ENCODE peak calls at places on chromosomes 16 and 17, in ten cellular contexts. One of them, this sample, is unnamed.

GRCh38 chr17:77782611-77783010 is 175.9 kb upstream of the TNRC6C start:
- DNase-seq in brain microvascular endothelial cell: no peak
- DNase-seq in left ventricle myocardium inferior: no peak
- DNase-seq in gastrocnemius medialis: no peak
- DNase-seq in tibial artery: no peak
- DNase-seq in mammary epithelial cell: no peak
- DNase-seq in GM23338: no peak
- DNase-seq in endodermal cell: no peak
- DNase-seq in AG04450: no peak
- DNase-seq in breast epithelium: no peak
- DNase-seq in this sample: no peak

GRCh38 chr17:69909389-69909788 is 165.6 kb upstream of the KCNJ16 start:
- DNase-seq in brain microvascular endothelial cell: no peak
- DNase-seq in left ventricle myocardium inferior: no peak
- DNase-seq in gastrocnemius medialis: no peak
- DNase-seq in tibial artery: no peak
- DNase-seq in mammary epithelial cell: peak; percentile 32
- DNase-seq in GM23338: no peak
- DNase-seq in endodermal cell: no peak
- DNase-seq in AG04450: no peak
- DNase-seq in breast epithelium: no peak
- DNase-seq in this sample: no peak

GRCh38 chr16:50441758-50442157 is 73.0 kb upstream of the BRD7 start:
- DNase-seq in brain microvascular endothelial cell: no peak
- DNase-seq in left ventricle myocardium inferior: no peak
- DNase-seq in gastrocnemius medialis: no peak
- DNase-seq in tibial artery: no peak
- DNase-seq in mammary epithelial cell: no peak
- DNase-seq in GM23338: peak; percentile 41
- DNase-seq in endodermal cell: no peak
- DNase-seq in AG04450: no peak
- DNase-seq in breast epithelium: no peak
- DNase-seq in this sample: peak; percentile 28

GRCh38 chr16:84851192-84852127 is 31.7 kb downstream of the CRISPLD2 start:
- DNase-seq in brain microvascular endothelial cell: peak; percentile 97
- DNase-seq in left ventricle myocardium inferior: no peak
- DNase-seq in gastrocnemius medialis: no peak
- DNase-seq in tibial artery: peak; percentile 78
- DNase-seq in mammary epithelial cell: peak; percentile 93
- DNase-seq in GM23338: no peak
- DNase-seq in endodermal cell: no peak
- DNase-seq in AG04450: peak; percentile 81
- DNase-seq in breast epithelium: peak; percentile 69
- DNase-seq in this sample: no peak

GRCh38 chr17:19409509-19409908 is 1.5 kb upstream of the RNF112 start:
- DNase-seq in brain microvascular endothelial cell: peak; percentile 60
- DNase-seq in left ventricle myocardium inferior: no peak
- DNase-seq in gastrocnemius medialis: no peak
- DNase-seq in tibial artery: no peak
- DNase-seq in mammary epithelial cell: peak; percentile 93
- DNase-seq in GM23338: no peak
- DNase-seq in endodermal cell: no peak
- DNase-seq in AG04450: peak; percentile 74
- DNase-seq in breast epithelium: no peak
- DNase-seq in this sample: no peak

GRCh38 chr17:81810892-81811704 is 7.1 kb downstream of the GCGR start:
- DNase-seq in brain microvascular endothelial cell: no peak
- DNase-seq in left ventricle myocardium inferior: no peak
- DNase-seq in gastrocnemius medialis: no peak
- DNase-seq in tibial artery: no peak
- DNase-seq in mammary epithelial cell: no peak
- DNase-seq in GM23338: no peak
- DNase-seq in endodermal cell: no peak
- DNase-seq in AG04450: no peak
- DNase-seq in breast epithelium: no peak
- DNase-seq in this sample: no peak

GRCh38 chr16:85172465-85173071 is 60.3 kb upstream of the CIBAR2 start:
- DNase-seq in brain microvascular endothelial cell: no peak
- DNase-seq in left ventricle myocardium inferior: no peak
- DNase-seq in gastrocnemius medialis: no peak
- DNase-seq in tibial artery: no peak
- DNase-seq in mammary epithelial cell: no peak
- DNase-seq in GM23338: peak; percentile 78
- DNase-seq in endodermal cell: peak; percentile 86
- DNase-seq in AG04450: no peak
- DNase-seq in breast epithelium: no peak
- DNase-seq in this sample: no peak

GRCh38 chr17:34892864-34893263 is 68.4 kb downstream of the CCT6B start:
- DNase-seq in brain microvascular endothelial cell: no peak
- DNase-seq in left ventricle myocardium inferior: no peak
- DNase-seq in gastrocnemius medialis: no peak
- DNase-seq in tibial artery: no peak
- DNase-seq in mammary epithelial cell: no peak
- DNase-seq in GM23338: peak; percentile 73
- DNase-seq in endodermal cell: peak; percentile 91
- DNase-seq in AG04450: no peak
- DNase-seq in breast epithelium: no peak
- DNase-seq in this sample: no peak

GRCh38 chr17:4565209-4566141 is 5.1 kb upstream of the GGT6 start:
- DNase-seq in brain microvascular endothelial cell: peak; percentile 65
- DNase-seq in left ventricle myocardium inferior: peak; percentile 51
- DNase-seq in gastrocnemius medialis: peak; percentile 62
- DNase-seq in tibial artery: peak; percentile 72
- DNase-seq in mammary epithelial cell: peak; percentile 61
- DNase-seq in GM23338: peak; percentile 95
- DNase-seq in endodermal cell: peak; percentile 90
- DNase-seq in AG04450: peak; percentile 38
- DNase-seq in breast epithelium: peak; percentile 45
- DNase-seq in this sample: no peak

GRCh38 chr17:4560837-4561241 is 462 bp upstream of the GGT6 start:
- DNase-seq in brain microvascular endothelial cell: no peak
- DNase-seq in left ventricle myocardium inferior: no peak
- DNase-seq in gastrocnemius medialis: no peak
- DNase-seq in tibial artery: no peak
- DNase-seq in mammary epithelial cell: no peak
- DNase-seq in GM23338: peak; percentile 69
- DNase-seq in endodermal cell: peak; percentile 83
- DNase-seq in AG04450: no peak
- DNase-seq in breast epithelium: no peak
- DNase-seq in this sample: no peak

GRCh38 chr17:4559139-4559791 is 1.1 kb downstream of the GGT6 start:
- DNase-seq in brain microvascular endothelial cell: no peak
- DNase-seq in left ventricle myocardium inferior: no peak
- DNase-seq in gastrocnemius medialis: no peak
- DNase-seq in tibial artery: no peak
- DNase-seq in mammary epithelial cell: no peak
- DNase-seq in GM23338: no peak
- DNase-seq in endodermal cell: no peak
- DNase-seq in AG04450: no peak
- DNase-seq in breast epithelium: no peak
- DNase-seq in this sample: no peak

GRCh38 chr17:4559851-4560820 is at the start of gene GGT6:
- DNase-seq in brain microvascular endothelial cell: no peak
- DNase-seq in left ventricle myocardium inferior: no peak
- DNase-seq in gastrocnemius medialis: no peak
- DNase-seq in tibial artery: no peak
- DNase-seq in mammary epithelial cell: no peak
- DNase-seq in GM23338: no peak
- DNase-seq in endodermal cell: no peak
- DNase-seq in AG04450: no peak
- DNase-seq in breast epithelium: peak; percentile 87
- DNase-seq in this sample: no peak

GRCh38 chr17:4562000-4562969 is 1.9 kb upstream of the GGT6 start:
- DNase-seq in brain microvascular endothelial cell: no peak
- DNase-seq in left ventricle myocardium inferior: no peak
- DNase-seq in gastrocnemius medialis: no peak
- DNase-seq in tibial artery: no peak
- DNase-seq in mammary epithelial cell: no peak
- DNase-seq in GM23338: no peak
- DNase-seq in endodermal cell: no peak
- DNase-seq in AG04450: no peak
- DNase-seq in breast epithelium: no peak
- DNase-seq in this sample: no peak
- H3K4me3 ChIP-seq in brain microvascular endothelial cell: no peak overlapping the region
- H3K4me3 ChIP-seq in left ventricle myocardium inferior: no peak overlapping the region
- H3K4me3 ChIP-seq in gastrocnemius medialis: no peak overlapping the region
- H3K4me3 ChIP-seq in tibial artery: peak overlapping the region; percentile 17
- H3K4me3 ChIP-seq in mammary epithelial cell: no peak overlapping the region
- H3K4me3 ChIP-seq in GM23338: no peak overlapping the region
- H3K4me3 ChIP-seq in endodermal cell: no peak overlapping the region
- H3K4me3 ChIP-seq in AG04450: no peak overlapping the region
- H3K4me3 ChIP-seq in breast epithelium: peak overlapping the region; percentile 14
- H3K4me3 ChIP-seq in this sample: peak overlapping the region; percentile 5

GRCh38 chr16:55502801-55503366 is 6.0 kb upstream of the LPCAT2 start:
- DNase-seq in brain microvascular endothelial cell: peak; percentile 64
- DNase-seq in left ventricle myocardium inferior: peak; percentile 93
- DNase-seq in gastrocnemius medialis: peak; percentile 57
- DNase-seq in tibial artery: peak; percentile 92
- DNase-seq in mammary epithelial cell: no peak
- DNase-seq in GM23338: peak; percentile 49
- DNase-seq in endodermal cell: peak; percentile 43
- DNase-seq in AG04450: peak; percentile 91
- DNase-seq in breast epithelium: peak; percentile 68
- DNase-seq in this sample: peak; percentile 82
- TF ChIP-seq CTCF in brain microvascular endothelial cell: no peak
- TF ChIP-seq CTCF in left ventricle myocardium inferior: peak; percentile 36
- TF ChIP-seq CTCF in gastrocnemius medialis: no peak
- TF ChIP-seq CTCF in tibial artery: no peak
- TF ChIP-seq CTCF in mammary epithelial cell: no peak
- TF ChIP-seq CTCF in GM23338: no peak
- TF ChIP-seq CTCF in endodermal cell: no peak
- TF ChIP-seq CTCF in AG04450: peak; percentile 30
- TF ChIP-seq CTCF in breast epithelium: no peak
- TF ChIP-seq CTCF in this sample: no peak

GRCh38 chr17:80375186-80375585 is 39.8 kb upstream of the ENDOV start:
- DNase-seq in brain microvascular endothelial cell: no peak
- DNase-seq in left ventricle myocardium inferior: no peak
- DNase-seq in gastrocnemius medialis: no peak
- DNase-seq in tibial artery: no peak
- DNase-seq in mammary epithelial cell: no peak
- DNase-seq in GM23338: no peak
- DNase-seq in endodermal cell: no peak
- DNase-seq in AG04450: no peak
- DNase-seq in breast epithelium: no peak
- DNase-seq in this sample: no peak

GRCh38 chr17:80380068-80381061 is 34.6 kb upstream of the ENDOV start:
- DNase-seq in brain microvascular endothelial cell: no peak
- DNase-seq in left ventricle myocardium inferior: no peak
- DNase-seq in gastrocnemius medialis: no peak
- DNase-seq in tibial artery: no peak
- DNase-seq in mammary epithelial cell: no peak
- DNase-seq in GM23338: no peak
- DNase-seq in endodermal cell: no peak
- DNase-seq in AG04450: no peak
- DNase-seq in breast epithelium: no peak
- DNase-seq in this sample: no peak

GRCh38 chr17:80376531-80376930 is 38.4 kb upstream of the ENDOV start:
- DNase-seq in brain microvascular endothelial cell: no peak
- DNase-seq in left ventricle myocardium inferior: no peak
- DNase-seq in gastrocnemius medialis: no peak
- DNase-seq in tibial artery: peak; percentile 40
- DNase-seq in mammary epithelial cell: no peak
- DNase-seq in GM23338: no peak
- DNase-seq in endodermal cell: peak; percentile 87
- DNase-seq in AG04450: no peak
- DNase-seq in breast epithelium: no peak
- DNase-seq in this sample: no peak

GRCh38 chr17:80379348-80379747 is 35.6 kb upstream of the ENDOV start:
- DNase-seq in brain microvascular endothelial cell: no peak
- DNase-seq in left ventricle myocardium inferior: no peak
- DNase-seq in gastrocnemius medialis: no peak
- DNase-seq in tibial artery: no peak
- DNase-seq in mammary epithelial cell: no peak
- DNase-seq in GM23338: no peak
- DNase-seq in endodermal cell: no peak
- DNase-seq in AG04450: no peak
- DNase-seq in breast epithelium: no peak
- DNase-seq in this sample: no peak

DNA sequence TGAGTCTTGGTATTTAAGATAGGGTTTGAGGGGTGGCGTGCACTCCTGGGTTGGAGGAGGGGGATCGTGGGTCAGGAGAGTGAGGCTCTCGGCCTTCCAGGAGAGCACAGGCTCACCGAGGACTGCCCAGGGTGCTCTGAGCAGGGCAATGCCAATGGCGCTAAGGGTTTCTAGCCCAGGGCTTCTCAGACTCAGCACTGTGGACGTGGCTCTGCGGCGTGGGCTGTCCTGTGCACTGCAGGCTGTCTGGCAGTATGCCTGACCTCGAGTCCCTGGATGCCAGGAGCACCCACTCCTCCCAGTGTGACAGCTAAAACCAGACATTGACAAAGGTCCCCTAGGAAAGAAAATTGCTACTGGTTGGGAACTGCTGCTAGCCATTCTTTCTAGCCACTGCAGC is 37.2 kb upstream of the ENDOV start:
- DNase-seq in brain microvascular endothelial cell: no peak
- DNase-seq in left ventricle myocardium inferior: no peak
- DNase-seq in gastrocnemius medialis: no peak
- DNase-seq in tibial artery: peak; percentile 31
- DNase-seq in mammary epithelial cell: no peak
- DNase-seq in GM23338: no peak
- DNase-seq in endodermal cell: no peak
- DNase-seq in AG04450: no peak
- DNase-seq in breast epithelium: no peak
- DNase-seq in this sample: no peak
- H3K27ac ChIP-seq in brain microvascular endothelial cell: no peak overlapping the region
- H3K27ac ChIP-seq in left ventricle myocardium inferior: no peak overlapping the region
- H3K27ac ChIP-seq in gastrocnemius medialis: no peak overlapping the region
- H3K27ac ChIP-seq in tibial artery: no peak overlapping the region
- H3K27ac ChIP-seq in mammary epithelial cell: no peak overlapping the region
- H3K27ac ChIP-seq in GM23338: no peak overlapping the region
- H3K27ac ChIP-seq in endodermal cell: no peak overlapping the region
- H3K27ac ChIP-seq in AG04450: no peak overlapping the region
- H3K27ac ChIP-seq in breast epithelium: no peak overlapping the region
- H3K27ac ChIP-seq in this sample: no peak overlapping the region

GRCh38 chr16:28822520-28823290 is at the start of gene ATXN2L:
- DNase-seq in brain microvascular endothelial cell: peak; percentile 88
- DNase-seq in left ventricle myocardium inferior: peak; percentile 95
- DNase-seq in gastrocnemius medialis: peak; percentile 88
- DNase-seq in tibial artery: peak; percentile 95
- DNase-seq in mammary epithelial cell: peak; percentile 93
- DNase-seq in GM23338: peak; percentile 94
- DNase-seq in endodermal cell: peak; percentile 94
- DNase-seq in AG04450: peak; percentile 93
- DNase-seq in breast epithelium: peak; percentile 93
- DNase-seq in this sample: peak; percentile 50

GRCh38 chr16:28824548-28824973 is 1.8 kb downstream of the ATXN2L start:
- DNase-seq in brain microvascular endothelial cell: no peak
- DNase-seq in left ventricle myocardium inferior: no peak
- DNase-seq in gastrocnemius medialis: no peak
- DNase-seq in tibial artery: no peak
- DNase-seq in mammary epithelial cell: no peak
- DNase-seq in GM23338: no peak
- DNase-seq in endodermal cell: no peak
- DNase-seq in AG04450: no peak
- DNase-seq in breast epithelium: no peak
- DNase-seq in this sample: no peak

GRCh38 chr16:28823719-28824547 is 1.1 kb downstream of the ATXN2L start:
- DNase-seq in brain microvascular endothelial cell: peak; percentile 97
- DNase-seq in left ventricle myocardium inferior: peak; percentile 97
- DNase-seq in gastrocnemius medialis: peak; percentile 98
- DNase-seq in tibial artery: peak; percentile 99
- DNase-seq in mammary epithelial cell: peak; percentile 96
- DNase-seq in GM23338: peak; percentile 98
- DNase-seq in endodermal cell: peak; percentile 99
- DNase-seq in AG04450: peak; percentile 97
- DNase-seq in breast epithelium: peak; percentile 96
- DNase-seq in this sample: peak; percentile 88

GRCh38 chr16:28823291-28823718 is 506 bp downstream of the ATXN2L start:
- DNase-seq in brain microvascular endothelial cell: no peak
- DNase-seq in left ventricle myocardium inferior: no peak
- DNase-seq in gastrocnemius medialis: no peak
- DNase-seq in tibial artery: no peak
- DNase-seq in mammary epithelial cell: no peak
- DNase-seq in GM23338: peak; percentile 14
- DNase-seq in endodermal cell: no peak
- DNase-seq in AG04450: no peak
- DNase-seq in breast epithelium: no peak
- DNase-seq in this sample: no peak

GRCh38 chr16:28826141-28826540 is 3.3 kb downstream of the ATXN2L start:
- DNase-seq in brain microvascular endothelial cell: peak; percentile 8
- DNase-seq in left ventricle myocardium inferior: no peak
- DNase-seq in gastrocnemius medialis: no peak
- DNase-seq in tibial artery: no peak
- DNase-seq in mammary epithelial cell: peak; percentile 59
- DNase-seq in GM23338: no peak
- DNase-seq in endodermal cell: no peak
- DNase-seq in AG04450: no peak
- DNase-seq in breast epithelium: no peak
- DNase-seq in this sample: no peak
- H3K4me3 ChIP-seq in brain microvascular endothelial cell: no peak overlapping the region
- H3K4me3 ChIP-seq in left ventricle myocardium inferior: no peak overlapping the region
- H3K4me3 ChIP-seq in gastrocnemius medialis: no peak overlapping the region
- H3K4me3 ChIP-seq in tibial artery: no peak overlapping the region
- H3K4me3 ChIP-seq in mammary epithelial cell: peak overlapping the region; percentile 6
- H3K4me3 ChIP-seq in GM23338: peak overlapping the region; percentile 95
- H3K4me3 ChIP-seq in endodermal cell: peak overlapping the region; percentile 90
- H3K4me3 ChIP-seq in AG04450: peak overlapping the region; percentile 98
- H3K4me3 ChIP-seq in breast epithelium: no peak overlapping the region
- H3K4me3 ChIP-seq in this sample: no peak overlapping the region

This sample was measured in ascending aorta.